ENCODE peak calls at places on chromosomes 5 and 9, in nine cellular contexts. One of them, this sample, is unnamed.

GRCh38 chr5:77971965-77972544 is 195.9 kb upstream of the TBCA start:
- DNase-seq in RWPE1: no peak
- DNase-seq in Peyer's patch: no peak
- DNase-seq in upper lobe of left lung: no peak
- DNase-seq in brain microvascular endothelial cell: no peak
- DNase-seq in tibial artery: no peak
- DNase-seq in GM10248: no peak
- DNase-seq in neural crest cell: no peak
- DNase-seq in epithelial cell of esophagus: no peak
- DNase-seq in this sample: no peak

GRCh38 chr5:89437450-89438435 is 554.8 kb upstream of the MEF2C start:
- DNase-seq in RWPE1: no peak
- DNase-seq in Peyer's patch: no peak
- DNase-seq in brain microvascular endothelial cell: peak; percentile 78
- DNase-seq in neural crest cell: no peak
- DNase-seq in upper lobe of left lung: no peak
- DNase-seq in GM10248: no peak
- DNase-seq in epithelial cell of esophagus: no peak
- DNase-seq in tibial artery: no peak
- DNase-seq in this sample: no peak

GRCh38 chr9:706606-707451 is 134.7 kb upstream of the DMRT1 start:
- DNase-seq in Peyer's patch: peak; percentile 61
- DNase-seq in neural crest cell: peak; percentile 34
- DNase-seq in upper lobe of left lung: peak; percentile 91
- DNase-seq in brain microvascular endothelial cell: peak; percentile 48
- DNase-seq in GM10248: peak; percentile 41
- DNase-seq in epithelial cell of esophagus: peak; percentile 53
- DNase-seq in tibial artery: peak; percentile 84
- DNase-seq in RWPE1: no peak
- DNase-seq in this sample: peak; percentile 84

GRCh38 chr9:93669116-93669957 is 93.0 kb downstream of the PHF2 start:
- DNase-seq in brain microvascular endothelial cell: no peak
- DNase-seq in RWPE1: no peak
- DNase-seq in Peyer's patch: peak; percentile 35
- DNase-seq in upper lobe of left lung: peak; percentile 70
- DNase-seq in neural crest cell: no peak
- DNase-seq in epithelial cell of esophagus: no peak
- DNase-seq in GM10248: no peak
- DNase-seq in tibial artery: peak; percentile 19
- DNase-seq in this sample: peak; percentile 76

GRCh38 chr5:55134053-55134722 is 25.8 kb upstream of the GPX8 start:
- DNase-seq in epithelial cell of esophagus: peak; percentile 8
- DNase-seq in tibial artery: no peak
- DNase-seq in upper lobe of left lung: no peak
- DNase-seq in GM10248: no peak
- DNase-seq in Peyer's patch: no peak
- DNase-seq in RWPE1: no peak
- DNase-seq in neural crest cell: no peak
- DNase-seq in brain microvascular endothelial cell: no peak
- DNase-seq in this sample: no peak

GRCh38 chr5:74684900-74685851 is at the start of gene HEXB:
- DNase-seq in upper lobe of left lung: peak; percentile 98
- DNase-seq in Peyer's patch: peak; percentile 97
- DNase-seq in RWPE1: peak; percentile 96
- DNase-seq in epithelial cell of esophagus: peak; percentile 90
- DNase-seq in brain microvascular endothelial cell: peak; percentile 70
- DNase-seq in GM10248: peak; percentile 87
- DNase-seq in tibial artery: peak; percentile 89
- DNase-seq in neural crest cell: peak; percentile 71
- DNase-seq in this sample: peak; percentile 95

GRCh38 chr5:173454764-173455598 is 126.8 kb upstream of the STC2 start:
- DNase-seq in epithelial cell of esophagus: peak; percentile 95
- DNase-seq in Peyer's patch: no peak
- DNase-seq in tibial artery: peak; percentile 71
- DNase-seq in brain microvascular endothelial cell: peak; percentile 99
- DNase-seq in upper lobe of left lung: no peak
- DNase-seq in neural crest cell: no peak
- DNase-seq in GM10248: no peak
- DNase-seq in RWPE1: peak; percentile 96
- DNase-seq in this sample: no peak

GRCh38 chr9:116286287-116286686 is 132.7 kb downstream of the PAPPA start:
- DNase-seq in epithelial cell of esophagus: no peak
- DNase-seq in tibial artery: no peak
- DNase-seq in GM10248: no peak
- DNase-seq in upper lobe of left lung: no peak
- DNase-seq in RWPE1: no peak
- DNase-seq in neural crest cell: no peak
- DNase-seq in Peyer's patch: no peak
- DNase-seq in brain microvascular endothelial cell: no peak
- DNase-seq in this sample: no peak

GRCh38 chr5:57503433-57503832 is 20.8 kb upstream of the ACTBL2 start:
- DNase-seq in tibial artery: no peak
- DNase-seq in epithelial cell of esophagus: no peak
- DNase-seq in brain microvascular endothelial cell: no peak
- DNase-seq in upper lobe of left lung: no peak
- DNase-seq in neural crest cell: no peak
- DNase-seq in Peyer's patch: no peak
- DNase-seq in GM10248: no peak
- DNase-seq in RWPE1: no peak
- DNase-seq in this sample: no peak

GRCh38 chr5:167916261-167916660 is 375.2 kb upstream of the WWC1 start:
- DNase-seq in neural crest cell: no peak
- DNase-seq in GM10248: no peak
- DNase-seq in epithelial cell of esophagus: no peak
- DNase-seq in upper lobe of left lung: no peak
- DNase-seq in brain microvascular endothelial cell: no peak
- DNase-seq in Peyer's patch: no peak
- DNase-seq in RWPE1: no peak
- DNase-seq in tibial artery: no peak
- DNase-seq in this sample: no peak

GRCh38 chr5:6594066-6594465 is 38.8 kb downstream of the NSUN2 start:
- DNase-seq in upper lobe of left lung: no peak
- DNase-seq in Peyer's patch: no peak
- DNase-seq in tibial artery: no peak
- DNase-seq in RWPE1: no peak
- DNase-seq in GM10248: no peak
- DNase-seq in neural crest cell: no peak
- DNase-seq in epithelial cell of esophagus: no peak
- DNase-seq in brain microvascular endothelial cell: no peak
- DNase-seq in this sample: peak; percentile 10

GRCh38 chr5:141356133-141356532 is 1.3 kb downstream of the PCDHGA4 start:
- DNase-seq in tibial artery: no peak
- DNase-seq in brain microvascular endothelial cell: no peak
- DNase-seq in upper lobe of left lung: no peak
- DNase-seq in Peyer's patch: no peak
- DNase-seq in GM10248: no peak
- DNase-seq in epithelial cell of esophagus: no peak
- DNase-seq in neural crest cell: no peak
- DNase-seq in RWPE1: no peak
- DNase-seq in this sample: no peak

GRCh38 chr9:94086468-94086867 is 2.2 kb downstream of the PTPDC1 start:
- DNase-seq in epithelial cell of esophagus: peak; percentile 81
- DNase-seq in neural crest cell: no peak
- DNase-seq in GM10248: no peak
- DNase-seq in tibial artery: no peak
- DNase-seq in Peyer's patch: no peak
- DNase-seq in upper lobe of left lung: no peak
- DNase-seq in brain microvascular endothelial cell: peak; percentile 78
- DNase-seq in RWPE1: peak; percentile 79
- DNase-seq in this sample: no peak

DNA sequence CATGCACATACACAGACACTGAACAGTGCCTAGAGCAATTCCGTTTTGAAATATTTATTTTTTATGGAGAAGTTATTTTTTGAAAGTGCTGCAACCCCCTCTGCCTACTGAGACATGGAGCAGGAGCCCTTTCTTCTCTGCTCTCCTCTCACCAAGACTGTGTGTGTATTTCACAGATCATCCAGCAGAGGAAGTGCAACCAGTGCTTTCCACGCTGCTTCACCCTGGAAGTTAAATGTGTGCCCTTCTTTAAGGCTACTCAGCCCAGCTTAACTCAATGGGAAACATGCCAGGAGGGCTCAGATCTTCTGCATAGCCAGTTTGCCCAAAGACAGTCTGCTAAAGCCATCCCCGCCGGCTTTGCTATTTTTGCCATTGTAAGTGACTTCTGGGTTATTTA is 606.3 kb downstream of the TLE1 start:
- DNase-seq in tibial artery: no peak
- DNase-seq in neural crest cell: no peak
- DNase-seq in epithelial cell of esophagus: no peak
- DNase-seq in Peyer's patch: no peak
- DNase-seq in GM10248: no peak
- DNase-seq in RWPE1: no peak
- DNase-seq in upper lobe of left lung: no peak
- DNase-seq in brain microvascular endothelial cell: peak; percentile 43
- DNase-seq in this sample: no peak
- TF ChIP-seq CTCF in tibial artery: peak; percentile 8
- TF ChIP-seq CTCF in neural crest cell: peak; percentile 46
- TF ChIP-seq CTCF in epithelial cell of esophagus: peak; percentile 35
- TF ChIP-seq CTCF in Peyer's patch: no peak
- TF ChIP-seq CTCF in GM10248: no peak
- TF ChIP-seq CTCF in RWPE1: no peak
- TF ChIP-seq CTCF in upper lobe of left lung: no peak
- TF ChIP-seq CTCF in brain microvascular endothelial cell: peak; percentile 66
- TF ChIP-seq CTCF in this sample: peak; percentile 36

DNA sequence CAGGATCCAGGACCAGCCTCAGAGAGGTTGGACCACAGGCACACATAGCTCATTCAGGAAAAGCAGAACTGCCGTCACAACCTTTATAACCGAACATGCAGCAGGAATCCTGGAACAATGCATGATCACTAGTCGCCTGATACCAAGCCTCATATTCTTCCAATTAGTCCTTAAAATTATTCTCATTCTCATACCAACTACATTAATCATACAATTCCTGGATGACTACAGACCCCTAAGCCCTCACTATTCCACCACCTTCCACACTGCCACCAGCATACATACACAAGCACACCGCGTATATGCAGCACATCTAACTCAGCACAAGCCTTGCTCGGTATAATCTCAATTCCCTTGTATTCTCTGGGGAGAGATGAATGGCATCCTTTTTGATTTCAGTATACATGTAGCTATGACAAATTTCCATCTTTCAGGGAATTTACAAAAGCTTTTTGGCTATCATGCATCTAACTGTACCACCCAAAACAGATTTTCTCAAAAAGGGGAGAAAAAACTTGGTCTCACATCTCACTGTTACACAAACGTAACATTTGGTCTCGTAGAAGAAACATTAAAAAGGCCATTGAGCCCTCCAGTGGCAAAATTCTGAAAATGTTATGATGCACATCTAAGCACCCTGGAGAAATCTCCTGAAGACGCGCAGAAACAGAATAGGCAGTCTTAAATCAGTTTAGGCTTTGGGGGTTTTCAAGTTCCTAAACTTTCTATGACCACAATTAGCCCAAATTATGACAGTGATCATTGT is 46.2 kb downstream of the MCTP1 start:
- DNase-seq in GM10248: no peak
- DNase-seq in tibial artery: no peak
- DNase-seq in neural crest cell: no peak
- DNase-seq in epithelial cell of esophagus: peak; percentile 11
- DNase-seq in upper lobe of left lung: no peak
- DNase-seq in brain microvascular endothelial cell: peak; percentile 38
- DNase-seq in RWPE1: peak; percentile 16
- DNase-seq in Peyer's patch: no peak
- DNase-seq in this sample: no peak
- TF ChIP-seq CTCF in GM10248: peak; percentile 41
- TF ChIP-seq CTCF in tibial artery: no peak
- TF ChIP-seq CTCF in neural crest cell: peak; percentile 50
- TF ChIP-seq CTCF in epithelial cell of esophagus: peak; percentile 31
- TF ChIP-seq CTCF in upper lobe of left lung: peak; percentile 30
- TF ChIP-seq CTCF in brain microvascular endothelial cell: peak; percentile 55
- TF ChIP-seq CTCF in RWPE1: peak; percentile 25
- TF ChIP-seq CTCF in Peyer's patch: no peak
- TF ChIP-seq CTCF in this sample: peak; percentile 60

GRCh38 chr9:81833563-81834345 is 94.5 kb upstream of the SPATA31D4 start:
- DNase-seq in neural crest cell: no peak
- DNase-seq in RWPE1: no peak
- DNase-seq in upper lobe of left lung: no peak
- DNase-seq in epithelial cell of esophagus: no peak
- DNase-seq in brain microvascular endothelial cell: no peak
- DNase-seq in tibial artery: no peak
- DNase-seq in GM10248: no peak
- DNase-seq in Peyer's patch: no peak
- DNase-seq in this sample: no peak
- TF ChIP-seq CTCF in neural crest cell: no peak
- TF ChIP-seq CTCF in RWPE1: no peak
- TF ChIP-seq CTCF in upper lobe of left lung: no peak
- TF ChIP-seq CTCF in epithelial cell of esophagus: no peak
- TF ChIP-seq CTCF in brain microvascular endothelial cell: no peak
- TF ChIP-seq CTCF in tibial artery: no peak
- TF ChIP-seq CTCF in GM10248: no peak
- TF ChIP-seq CTCF in Peyer's patch: no peak
- TF ChIP-seq CTCF in this sample: no peak

DNA sequence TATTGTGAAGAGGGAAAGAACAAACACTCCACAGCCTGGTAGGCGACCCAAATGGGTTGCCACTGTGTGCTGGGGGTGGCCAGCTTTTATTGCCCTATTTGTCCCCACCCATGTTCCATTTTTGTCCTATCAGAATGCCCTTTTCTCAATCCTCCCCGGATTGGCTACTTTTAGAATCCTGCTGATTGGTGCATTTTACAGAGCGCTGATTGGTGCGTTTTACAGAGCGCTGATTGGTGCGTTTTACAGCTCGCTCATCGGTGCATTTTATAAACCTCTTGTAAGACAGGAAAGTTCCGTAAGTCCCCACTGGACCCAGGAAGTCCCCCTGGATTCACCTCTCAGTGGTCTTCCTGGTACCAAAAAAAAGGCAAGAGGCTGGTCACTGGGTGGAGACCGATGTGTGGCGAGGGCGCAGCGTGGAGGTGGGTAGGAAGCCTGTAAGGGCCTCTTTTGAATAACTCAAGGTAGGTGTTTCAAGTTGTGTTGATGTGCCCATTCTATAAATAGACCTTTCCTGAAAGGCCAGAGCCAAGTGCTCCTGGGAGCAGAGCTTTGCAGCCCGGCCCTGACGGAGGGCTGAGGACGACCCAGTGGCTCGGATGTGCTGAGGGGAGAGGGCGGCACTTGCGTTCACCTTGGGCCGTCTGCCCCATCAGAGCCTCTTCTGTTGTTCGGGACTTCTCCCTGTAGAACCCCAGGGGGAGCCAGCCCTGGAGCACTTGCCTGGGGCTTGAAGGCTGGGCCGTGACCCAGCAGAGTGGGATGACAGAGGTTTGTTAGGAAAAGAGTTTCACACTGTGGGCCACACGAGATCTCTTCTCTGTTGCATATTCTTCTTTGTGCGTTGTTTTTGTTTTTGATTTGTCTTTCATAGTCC is 7.2 kb upstream of the GFPT2 start:
- DNase-seq in epithelial cell of esophagus: no peak
- DNase-seq in upper lobe of left lung: no peak
- DNase-seq in RWPE1: no peak
- DNase-seq in GM10248: no peak
- DNase-seq in brain microvascular endothelial cell: no peak
- DNase-seq in neural crest cell: no peak
- DNase-seq in Peyer's patch: no peak
- DNase-seq in tibial artery: no peak
- DNase-seq in this sample: no peak
- TF ChIP-seq CTCF in epithelial cell of esophagus: no peak
- TF ChIP-seq CTCF in upper lobe of left lung: no peak
- TF ChIP-seq CTCF in RWPE1: no peak
- TF ChIP-seq CTCF in GM10248: no peak
- TF ChIP-seq CTCF in brain microvascular endothelial cell: peak; percentile 11
- TF ChIP-seq CTCF in neural crest cell: no peak
- TF ChIP-seq CTCF in Peyer's patch: no peak
- TF ChIP-seq CTCF in tibial artery: no peak
- TF ChIP-seq CTCF in this sample: no peak